ENCODE peak calls at places on chromosome 2, in seven cellular contexts. K is activated CD4-positive, alpha-beta memory T cell treated with anti-CD3 and anti-CD28 coated beads, Interleukin-2, amount 10 ng/mL, durations not matched to agents 7 days and 5 days; J is AG04449; V is NCI-H2171 treated with DMSO at 0.1 percent for 48 hours; O is EL; Q is stimulated activated naive CD4-positive, alpha-beta T cell; U is stimulated activated CD8-positive, alpha-beta memory T cell treated with anti-CD3 and anti-CD28 coated beads, Interleukin-7, amount 100 ng/mL, for 4 hours. B is an unnamed sample.

GRCh38 chr2:109380502-109381326 is 233.1 kb downstream of the SEPTIN10 start:
- DNase-seq in O (peak), K (no peak), Q (no peak), V (no peak), J (no peak), U (no peak), B (no peak)

GRCh38 chr2:221370076-221370941 is 201.8 kb downstream of the EPHA4 start:
- DNase-seq in J (no peak), O (no peak), U (no peak), V (peak), Q (no peak), K (no peak), B (no peak)

GRCh38 chr2:128214251-128214650 is 104.4 kb downstream of the HS6ST1 start:
- DNase-seq in U (no peak), Q (no peak), O (no peak), J (no peak), V (no peak), K (no peak), B (no peak)

GRCh38 chr2:201930831-201931230 is 102.8 kb upstream of the FZD7 start:
- DNase-seq in O (no peak), J (no peak), K (no peak), V (no peak), Q (no peak), U (no peak), B (peak)

GRCh38 chr2:180983468-180984388 is 3.3 kb downstream of the UBE2E3 start:
- DNase-seq in J (no peak), U (no peak), O (peak), V (peak), Q (peak), K (peak), B (peak)

GRCh38 chr2:76713312-76713711 is 808.9 kb downstream of the LRRTM4 start:
- DNase-seq in V (no peak), U (no peak), J (no peak), Q (no peak), K (no peak), O (no peak), B (no peak)

GRCh38 chr2:63692002-63692606 is 103.3 kb downstream of the MDH1 start:
- DNase-seq in O (peak), J (no peak), K (no peak), Q (peak), V (peak), U (no peak), B (peak)

GRCh38 chr2:172964511-172964910 is 111.1 kb upstream of the MAP3K20 start:
- DNase-seq in J (no peak), U (no peak), V (peak), O (peak), K (no peak), Q (no peak), B (no peak)

GRCh38 chr2:102076512-102076911 is 66.0 kb upstream of the IL1R1 start:
- DNase-seq in O (no peak), U (no peak), Q (no peak), J (no peak), V (no peak), K (no peak), B (no peak)

GRCh38 chr2:152827944-152828343 is 109.5 kb downstream of the ARL6IP6 start:
- DNase-seq in K (no peak), Q (no peak), U (no peak), O (no peak), J (no peak), V (no peak), B (no peak)

GRCh38 chr2:30038419-30038818 is 108.4 kb upstream of the YPEL5 start:
- DNase-seq in O (no peak), V (no peak), J (no peak), Q (no peak), U (no peak), K (no peak), B (no peak)

B was measured in astrocyte of the hippocampus.